ENCODE peak calls at places on chromosomes 5 and 9, in seven cellular contexts. J, R, K, X, Q, L and U are unnamed samples.

GRCh38 chr5:33261305-33261704 is 179.5 kb upstream of the TARS1 start:
- DNase-seq in R (peak; percentile 89), J (no peak), X (no peak), Q (peak; percentile 35), K (peak; percentile 31), L (no peak), U (no peak)

GRCh38 chr9:108416321-108416720 is 439.5 kb downstream of the ACTL7B start:
- DNase-seq in J (no peak), X (no peak), K (no peak), R (peak; percentile 7), L (no peak), Q (no peak), U (no peak)

GRCh38 chr9:137141050-137141810 is 2.3 kb downstream of the GRIN1 start:
- DNase-seq in L (no peak), R (no peak), Q (no peak), X (no peak), K (no peak), J (no peak), U (no peak)

GRCh38 chr5:67289763-67290521 is 93.3 kb upstream of the CD180 start:
- DNase-seq in R (no peak), X (peak; percentile 23), K (no peak), Q (no peak), J (no peak), L (no peak), U (no peak)

GRCh38 chr9:96031366-96031824 is 155.9 kb downstream of the ERCC6L2 start:
- DNase-seq in R (no peak), L (no peak), J (peak; percentile 39), X (peak; percentile 46), Q (no peak), K (no peak), U (no peak)

GRCh38 chr9:18942801-18943200 is 90.2 kb downstream of the SAXO1 start:
- DNase-seq in L (no peak), Q (no peak), X (no peak), J (no peak), K (no peak), R (no peak), U (no peak)

GRCh38 chr9:125681657-125682056 is 25.4 kb downstream of the MAPKAP1 start:
- DNase-seq in Q (no peak), J (no peak), R (no peak), L (no peak), X (no peak), K (no peak), U (no peak)

GRCh38 chr9:125495137-125496119 is 211.6 kb downstream of the MAPKAP1 start:
- DNase-seq in J (no peak), Q (no peak), R (no peak), L (no peak), X (no peak), K (peak; percentile 38), U (peak; percentile 66)

GRCh38 chr5:78972654-78973428 is 12.3 kb downstream of the ARSB start:
- DNase-seq in R (peak; percentile 67), J (no peak), X (no peak), Q (no peak), L (no peak), K (no peak), U (no peak)

GRCh38 chr5:81238460-81238859 is 5.3 kb downstream of the CKMT2 start:
- DNase-seq in L (no peak), J (peak; percentile 74), R (no peak), X (no peak), K (no peak), Q (no peak), U (no peak)

GRCh38 chr5:39980056-39980455 is 555.3 kb upstream of the DAB2 start:
- DNase-seq in K (no peak), Q (no peak), R (no peak), X (no peak), J (no peak), L (no peak), U (no peak)

GRCh38 chr5:178483620-178484019 is 106.6 kb downstream of the COL23A1 start:
- DNase-seq in X (peak; percentile 7), R (no peak), L (no peak), Q (no peak), J (peak; percentile 43), K (no peak), U (peak; percentile 12)

GRCh38 chr5:63963926-63964325 is 1.7 kb upstream of the HTR1A start:
- DNase-seq in L (no peak), X (no peak), R (no peak), J (no peak), K (no peak), Q (no peak), U (no peak)

GRCh38 chr5:147519380-147519779 is 9.5 kb upstream of the DPYSL3 start:
- DNase-seq in L (no peak), Q (no peak), R (no peak), J (no peak), K (no peak), X (no peak), U (no peak)

GRCh38 chr5:32115985-32116384 is 58.1 kb downstream of the GOLPH3 start:
- DNase-seq in Q (no peak), X (no peak), R (no peak), K (no peak), L (no peak), J (no peak), U (no peak)

GRCh38 chr5:32625106-32625505 is 39.7 kb downstream of the SUB1 start:
- DNase-seq in L (no peak), J (no peak), K (no peak), R (no peak), X (no peak), Q (no peak), U (no peak)

GRCh38 chr9:135804588-135805421 is 102.5 kb downstream of the CAMSAP1 start:
- DNase-seq in R (peak; percentile 52), K (no peak), X (no peak), L (no peak), J (no peak), Q (peak; percentile 8), U (no peak)

GRCh38 chr5:61578858-61579503 is 246.9 kb downstream of the ZSWIM6 start:
- DNase-seq in X (no peak), J (no peak), R (peak; percentile 19), Q (no peak), K (no peak), L (no peak), U (no peak)

GRCh38 chr9:107425110-107426025 is 64.2 kb downstream of the KLF4 start:
- DNase-seq in R (peak; percentile 19), X (peak; percentile 27), Q (no peak), L (peak; percentile 38), K (no peak), J (peak; percentile 73), U (no peak)

GRCh38 chr5:142472306-142472951 is 147.6 kb upstream of the SPRY4 start:
- DNase-seq in K (peak; percentile 77), X (no peak), L (no peak), R (peak; percentile 96), J (no peak), Q (peak; percentile 91), U (peak; percentile 85)

GRCh38 chr9:84856181-84856632 is 186.7 kb downstream of the NTRK2 start:
- DNase-seq in X (no peak), J (no peak), K (no peak), Q (no peak), L (no peak), R (no peak), U (no peak)

GRCh38 chr5:82808960-82809359 is 268.2 kb downstream of the TMEM167A start:
- DNase-seq in L (no peak), K (no peak), J (no peak), Q (no peak), R (no peak), X (no peak), U (no peak)

GRCh38 chr5:65815156-65815555 is 93.2 kb downstream of the NLN start:
- DNase-seq in L (no peak), Q (no peak), R (no peak), J (no peak), K (no peak), X (no peak), U (no peak)

GRCh38 chr5:89037090-89037489 is 154.1 kb upstream of the MEF2C start:
- DNase-seq in L (no peak), Q (no peak), K (no peak), X (no peak), R (peak; percentile 51), J (no peak), U (peak; percentile 2)

GRCh38 chr5:176542135-176542595 is 5.0 kb upstream of the RNF44 start:
- DNase-seq in R (no peak), X (no peak), L (no peak), K (no peak), J (no peak), Q (no peak), U (no peak)

GRCh38 chr5:147805030-147805454 is 22.5 kb upstream of the JAKMIP2 start:
- DNase-seq in J (no peak), X (no peak), R (no peak), K (no peak), L (no peak), Q (no peak), U (no peak)

GRCh38 chr5:154756871-154757646 is 1.9 kb downstream of the LARP1 start:
- DNase-seq in L (peak; percentile 35), R (peak; percentile 30), X (peak; percentile 38), K (no peak), Q (no peak), J (peak; percentile 68), U (peak; percentile 38)

GRCh38 chr9:110123364-110124095 is 84.4 kb downstream of the C9orf152 start:
- DNase-seq in R (peak; percentile 81), Q (no peak), X (no peak), K (peak; percentile 70), J (no peak), L (no peak), U (no peak)

GRCh38 chr5:124612023-124612422 is 134.4 kb downstream of the ZNF608 start:
- DNase-seq in R (no peak), K (no peak), L (no peak), J (no peak), Q (no peak), X (no peak), U (no peak)

GRCh38 chr5:151660616-151661015 is 26.1 kb downstream of the SPARC start:
- DNase-seq in Q (no peak), K (peak; percentile 25), J (no peak), X (no peak), R (peak; percentile 84), L (no peak), U (peak; percentile 35)

GRCh38 chr5:56681346-56681745 is 134.0 kb upstream of the MAP3K1 start:
- DNase-seq in Q (peak; percentile 26), R (peak; percentile 43), K (no peak), J (no peak), L (no peak), X (no peak), U (no peak)

GRCh38 chr5:120655828-120656435 is 191.8 kb downstream of the PRR16 start:
- DNase-seq in L (peak; percentile 60), X (no peak), K (no peak), R (peak; percentile 22), J (no peak), Q (no peak), U (no peak)

GRCh38 chr5:8845316-8845715 is 700.6 kb downstream of the SEMA5A start:
- DNase-seq in X (no peak), L (no peak), Q (no peak), K (peak; percentile 63), R (peak; percentile 71), J (no peak), U (peak; percentile 65)

GRCh38 chr9:20707708-20708107 is 23.6 kb downstream of the FOCAD start:
- DNase-seq in R (no peak), L (no peak), J (no peak), K (no peak), X (no peak), Q (no peak), U (no peak)

GRCh38 chr5:174327317-174327864 is 281.9 kb downstream of the NSG2 start:
- DNase-seq in J (peak; percentile 57), Q (peak; percentile 28), K (peak; percentile 81), L (peak; percentile 72), R (peak; percentile 69), X (no peak), U (peak; percentile 94)

GRCh38 chr5:163463063-163463435 is 2.6 kb downstream of the HMMR start:
- DNase-seq in R (no peak), K (no peak), Q (no peak), X (no peak), J (no peak), L (no peak), U (no peak)